ENCODE peak calls at places on chromosome 7, in five cellular contexts. P is stimulated activated naive CD8-positive, alpha-beta T cell treated with anti-CD3 and anti-CD28 coated beads, Interleukin-15, Interleukin-2, amounts not matched to agents 100 U/mL and 50 U/mL, for 24 hours; M is cardiac fibroblast; H is non-pigmented ciliary epithelial cell; Z is LoVo. E is an unnamed sample.

GRCh38 chr7:21358640-21359039 is 69.2 kb upstream of the SP4 start:
- DNase-seq in P (no peak), M (no peak), Z (no peak), H (no peak), E (peak; percentile 25)

GRCh38 chr7:123712619-123713018 is 36.2 kb downstream of the WASL start:
- DNase-seq in Z (no peak), M (peak; percentile 69), P (no peak), H (no peak), E (no peak)

GRCh38 chr7:76066716-76067503 is 19.0 kb downstream of the MDH2 start:
- DNase-seq in M (no peak), P (no peak), H (no peak), Z (no peak), E (no peak)

GRCh38 chr7:142795339-142795863 is 24.6 kb downstream of the PRSS2 start:
- DNase-seq in Z (no peak), M (no peak), H (no peak), P (peak; percentile 60), E (no peak)

GRCh38 chr7:18570890-18571478 is 75.4 kb downstream of the HDAC9 start:
- DNase-seq in P (no peak), Z (peak; percentile 57), M (peak; percentile 79), H (no peak), E (peak; percentile 40)

GRCh38 chr7:1455241-1455939 is 3.9 kb downstream of the MICALL2 start:
- DNase-seq in M (no peak), P (no peak), H (no peak), Z (peak; percentile 41), E (peak; percentile 84)

GRCh38 chr7:106058925-106059324 is 53.2 kb downstream of the SYPL1 start:
- DNase-seq in M (no peak), P (no peak), Z (no peak), H (no peak), E (no peak)

GRCh38 chr7:26365077-26365896 is 73.6 kb downstream of the SNX10 start:
- DNase-seq in P (peak; percentile 28), M (peak; percentile 81), H (peak; percentile 41), Z (peak; percentile 73), E (peak; percentile 65)

GRCh38 chr7:77627307-77627671 is 69.0 kb upstream of the RSBN1L start:
- DNase-seq in M (no peak), H (no peak), P (no peak), Z (no peak), E (no peak)

GRCh38 chr7:2030475-2031456 is 202.0 kb downstream of the MAD1L1 start:
- DNase-seq in P (peak; percentile 49), M (no peak), Z (no peak), H (no peak), E (no peak)

GRCh38 chr7:63057265-63057664 is 941.4 kb upstream of the ZNF722 start:
- DNase-seq in M (no peak), Z (no peak), P (no peak), H (no peak), E (no peak)

GRCh38 chr7:159155410-159155809 is 10.7 kb upstream of the VIPR2 start:
- DNase-seq in H (no peak), Z (no peak), P (no peak), M (no peak), E (no peak)